ENCODE peak calls at places on chromosomes 6 and 20, in ten cellular contexts. One of them, this sample, is unnamed.

GRCh38 chr6:77425676-77426075 is 37.6 kb downstream of the HTR1B start:
- DNase-seq in HepG2: no peak
- DNase-seq in astrocyte: peak; percentile 1
- DNase-seq in A673: no peak
- DNase-seq in neural progenitor cell: no peak
- DNase-seq in PC-9: no peak
- DNase-seq in fibroblast of lung: peak; percentile 50
- DNase-seq in endothelial cell of umbilical vein: no peak
- DNase-seq in HCT116: no peak
- DNase-seq in MM.1S: no peak
- DNase-seq in this sample: no peak

GRCh38 chr6:37313698-37314097 is 40.1 kb upstream of the RNF8 start:
- DNase-seq in HepG2: no peak
- DNase-seq in astrocyte: no peak
- DNase-seq in A673: no peak
- DNase-seq in neural progenitor cell: no peak
- DNase-seq in PC-9: no peak
- DNase-seq in fibroblast of lung: no peak
- DNase-seq in endothelial cell of umbilical vein: no peak
- DNase-seq in HCT116: no peak
- DNase-seq in MM.1S: no peak
- DNase-seq in this sample: no peak

GRCh38 chr20:20161611-20162010 is 109.3 kb downstream of the CFAP61 start:
- DNase-seq in HepG2: no peak
- DNase-seq in astrocyte: no peak
- DNase-seq in A673: no peak
- DNase-seq in neural progenitor cell: no peak
- DNase-seq in PC-9: no peak
- DNase-seq in fibroblast of lung: no peak
- DNase-seq in endothelial cell of umbilical vein: no peak
- DNase-seq in HCT116: no peak
- DNase-seq in MM.1S: no peak
- DNase-seq in this sample: no peak

GRCh38 chr6:24238700-24239099 is 112.7 kb downstream of the NRSN1 start:
- DNase-seq in HepG2: no peak
- DNase-seq in astrocyte: no peak
- DNase-seq in A673: no peak
- DNase-seq in neural progenitor cell: no peak
- DNase-seq in PC-9: no peak
- DNase-seq in fibroblast of lung: no peak
- DNase-seq in endothelial cell of umbilical vein: no peak
- DNase-seq in HCT116: no peak
- DNase-seq in MM.1S: no peak
- DNase-seq in this sample: no peak

GRCh38 chr6:136539967-136540366 is 10.3 kb downstream of the MAP7 start:
- DNase-seq in HepG2: no peak
- DNase-seq in astrocyte: no peak
- DNase-seq in A673: no peak
- DNase-seq in neural progenitor cell: peak; percentile 46
- DNase-seq in PC-9: no peak
- DNase-seq in fibroblast of lung: no peak
- DNase-seq in endothelial cell of umbilical vein: no peak
- DNase-seq in HCT116: no peak
- DNase-seq in MM.1S: no peak
- DNase-seq in this sample: no peak

GRCh38 chr6:89212472-89212871 is 4.7 kb downstream of the GABRR1 start:
- DNase-seq in HepG2: no peak
- DNase-seq in astrocyte: no peak
- DNase-seq in A673: no peak
- DNase-seq in neural progenitor cell: no peak
- DNase-seq in PC-9: no peak
- DNase-seq in fibroblast of lung: no peak
- DNase-seq in endothelial cell of umbilical vein: no peak
- DNase-seq in HCT116: no peak
- DNase-seq in MM.1S: no peak
- DNase-seq in this sample: no peak

GRCh38 chr20:25251019-25251418 is 3.1 kb downstream of the PYGB start:
- DNase-seq in HepG2: no peak
- DNase-seq in astrocyte: no peak
- DNase-seq in A673: no peak
- DNase-seq in neural progenitor cell: no peak
- DNase-seq in PC-9: no peak
- DNase-seq in fibroblast of lung: no peak
- DNase-seq in endothelial cell of umbilical vein: no peak
- DNase-seq in HCT116: no peak
- DNase-seq in MM.1S: no peak
- DNase-seq in this sample: no peak

GRCh38 chr6:158958504-158959386 is 41.3 kb downstream of the RSPH3 start:
- DNase-seq in HepG2: peak; percentile 45
- DNase-seq in astrocyte: no peak
- DNase-seq in A673: no peak
- DNase-seq in neural progenitor cell: no peak
- DNase-seq in PC-9: no peak
- DNase-seq in fibroblast of lung: no peak
- DNase-seq in endothelial cell of umbilical vein: no peak
- DNase-seq in HCT116: no peak
- DNase-seq in MM.1S: no peak
- DNase-seq in this sample: no peak

GRCh38 chr20:4029505-4030467 is 14.4 kb upstream of the RNF24 start:
- DNase-seq in HepG2: no peak
- DNase-seq in astrocyte: no peak
- DNase-seq in A673: no peak
- DNase-seq in neural progenitor cell: no peak
- DNase-seq in PC-9: no peak
- DNase-seq in fibroblast of lung: no peak
- DNase-seq in endothelial cell of umbilical vein: no peak
- DNase-seq in HCT116: no peak
- DNase-seq in MM.1S: no peak
- DNase-seq in this sample: no peak

GRCh38 chr20:63007722-63008488 is 1.1 kb upstream of the BHLHE23 start:
- DNase-seq in HepG2: no peak
- DNase-seq in astrocyte: no peak
- DNase-seq in A673: no peak
- DNase-seq in neural progenitor cell: peak; percentile 62
- DNase-seq in PC-9: no peak
- DNase-seq in fibroblast of lung: no peak
- DNase-seq in endothelial cell of umbilical vein: no peak
- DNase-seq in HCT116: no peak
- DNase-seq in MM.1S: no peak
- DNase-seq in this sample: no peak
- TF ChIP-seq EZH2 in HepG2: peak; percentile 94
- TF ChIP-seq EZH2 in astrocyte: peak; percentile 31
- TF ChIP-seq EZH2 in A673: no peak
- TF ChIP-seq EZH2 in neural progenitor cell: peak; percentile 87
- TF ChIP-seq EZH2 in PC-9: no peak
- TF ChIP-seq EZH2 in fibroblast of lung: peak; percentile 97
- TF ChIP-seq EZH2 in endothelial cell of umbilical vein: peak; percentile 67
- TF ChIP-seq EZH2 in HCT116: no peak
- TF ChIP-seq EZH2 in MM.1S: peak; percentile 56
- TF ChIP-seq EZH2 in this sample: no peak

GRCh38 chr20:6769953-6770831 is 2.7 kb downstream of the BMP2 start:
- DNase-seq in HepG2: no peak
- DNase-seq in astrocyte: peak; percentile 23
- DNase-seq in A673: no peak
- DNase-seq in neural progenitor cell: peak; percentile 64
- DNase-seq in PC-9: no peak
- DNase-seq in fibroblast of lung: peak; percentile 43
- DNase-seq in endothelial cell of umbilical vein: peak; percentile 40
- DNase-seq in HCT116: no peak
- DNase-seq in MM.1S: no peak
- DNase-seq in this sample: no peak

GRCh38 chr20:6767166-6767535 is 335 bp upstream of the BMP2 start:
- DNase-seq in HepG2: no peak
- DNase-seq in astrocyte: no peak
- DNase-seq in A673: no peak
- DNase-seq in neural progenitor cell: no peak
- DNase-seq in PC-9: no peak
- DNase-seq in fibroblast of lung: no peak
- DNase-seq in endothelial cell of umbilical vein: no peak
- DNase-seq in HCT116: no peak
- DNase-seq in MM.1S: no peak
- DNase-seq in this sample: no peak

GRCh38 chr20:6767536-6768227 is at the start of gene BMP2:
- DNase-seq in HepG2: no peak
- DNase-seq in astrocyte: peak; percentile 65
- DNase-seq in A673: peak; percentile 49
- DNase-seq in neural progenitor cell: peak; percentile 87
- DNase-seq in PC-9: no peak
- DNase-seq in fibroblast of lung: peak; percentile 63
- DNase-seq in endothelial cell of umbilical vein: peak; percentile 74
- DNase-seq in HCT116: no peak
- DNase-seq in MM.1S: peak; percentile 70
- DNase-seq in this sample: no peak

GRCh38 chr20:6766433-6766832 is 1.1 kb upstream of the BMP2 start:
- DNase-seq in HepG2: no peak
- DNase-seq in astrocyte: no peak
- DNase-seq in A673: no peak
- DNase-seq in neural progenitor cell: peak; percentile 18
- DNase-seq in PC-9: no peak
- DNase-seq in fibroblast of lung: no peak
- DNase-seq in endothelial cell of umbilical vein: no peak
- DNase-seq in HCT116: no peak
- DNase-seq in MM.1S: no peak
- DNase-seq in this sample: no peak

DNA sequence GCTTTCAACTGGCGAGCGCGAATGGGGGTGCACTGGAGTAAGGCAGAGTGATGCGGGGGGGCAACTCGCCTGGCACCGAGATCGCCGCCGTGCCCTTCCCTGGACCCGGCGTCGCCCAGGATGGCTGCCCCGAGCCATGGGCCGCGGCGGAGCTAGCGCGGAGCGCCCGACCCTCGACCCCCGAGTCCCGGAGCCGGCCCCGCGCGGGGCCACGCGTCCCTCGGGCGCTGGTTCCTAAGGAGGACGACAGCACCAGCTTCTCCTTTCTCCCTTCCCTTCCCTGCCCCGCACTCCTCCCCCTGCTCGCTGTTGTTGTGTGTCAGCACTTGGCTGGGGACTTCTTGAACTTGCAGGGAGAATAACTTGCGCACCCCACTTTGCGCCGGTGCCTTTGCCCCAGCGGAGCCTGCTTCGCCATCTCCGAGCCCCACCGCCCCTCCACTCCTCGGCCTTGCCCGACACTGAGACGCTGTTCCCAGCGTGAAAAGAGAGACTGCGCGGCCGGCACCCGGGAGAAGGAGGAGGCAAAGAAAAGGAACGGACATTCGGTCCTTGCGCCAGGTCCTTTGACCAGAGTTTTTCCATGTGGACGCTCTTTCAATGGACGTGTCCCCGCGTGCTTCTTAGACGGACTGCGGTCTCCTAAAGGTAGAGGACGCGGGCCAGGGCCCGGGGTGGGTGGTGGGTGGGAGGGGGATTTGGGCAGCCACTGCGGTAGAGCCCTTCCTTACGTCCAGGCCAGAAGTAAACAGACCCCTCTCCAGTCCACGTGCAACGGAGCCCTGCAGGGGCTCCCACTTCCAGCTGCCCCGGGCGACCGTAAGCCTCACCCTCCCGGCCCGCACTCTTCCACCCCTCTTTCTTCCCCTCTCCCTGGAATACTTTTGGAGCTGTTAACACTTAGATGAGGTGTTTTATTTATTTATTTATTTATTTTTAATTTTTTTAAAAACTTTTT is 1.0 kb downstream of the BMP2 start:
- DNase-seq in HepG2: no peak
- DNase-seq in astrocyte: peak; percentile 38
- DNase-seq in A673: no peak
- DNase-seq in neural progenitor cell: peak; percentile 51
- DNase-seq in PC-9: no peak
- DNase-seq in fibroblast of lung: peak; percentile 41
- DNase-seq in endothelial cell of umbilical vein: peak; percentile 49
- DNase-seq in HCT116: no peak
- DNase-seq in MM.1S: no peak
- DNase-seq in this sample: no peak
- TF ChIP-seq EZH2 in HepG2: peak; percentile 85
- TF ChIP-seq EZH2 in astrocyte: no peak
- TF ChIP-seq EZH2 in A673: peak; percentile 74
- TF ChIP-seq EZH2 in neural progenitor cell: no peak
- TF ChIP-seq EZH2 in PC-9: no peak
- TF ChIP-seq EZH2 in fibroblast of lung: no peak
- TF ChIP-seq EZH2 in endothelial cell of umbilical vein: no peak
- TF ChIP-seq EZH2 in HCT116: no peak
- TF ChIP-seq EZH2 in MM.1S: no peak
- TF ChIP-seq EZH2 in this sample: no peak

DNA sequence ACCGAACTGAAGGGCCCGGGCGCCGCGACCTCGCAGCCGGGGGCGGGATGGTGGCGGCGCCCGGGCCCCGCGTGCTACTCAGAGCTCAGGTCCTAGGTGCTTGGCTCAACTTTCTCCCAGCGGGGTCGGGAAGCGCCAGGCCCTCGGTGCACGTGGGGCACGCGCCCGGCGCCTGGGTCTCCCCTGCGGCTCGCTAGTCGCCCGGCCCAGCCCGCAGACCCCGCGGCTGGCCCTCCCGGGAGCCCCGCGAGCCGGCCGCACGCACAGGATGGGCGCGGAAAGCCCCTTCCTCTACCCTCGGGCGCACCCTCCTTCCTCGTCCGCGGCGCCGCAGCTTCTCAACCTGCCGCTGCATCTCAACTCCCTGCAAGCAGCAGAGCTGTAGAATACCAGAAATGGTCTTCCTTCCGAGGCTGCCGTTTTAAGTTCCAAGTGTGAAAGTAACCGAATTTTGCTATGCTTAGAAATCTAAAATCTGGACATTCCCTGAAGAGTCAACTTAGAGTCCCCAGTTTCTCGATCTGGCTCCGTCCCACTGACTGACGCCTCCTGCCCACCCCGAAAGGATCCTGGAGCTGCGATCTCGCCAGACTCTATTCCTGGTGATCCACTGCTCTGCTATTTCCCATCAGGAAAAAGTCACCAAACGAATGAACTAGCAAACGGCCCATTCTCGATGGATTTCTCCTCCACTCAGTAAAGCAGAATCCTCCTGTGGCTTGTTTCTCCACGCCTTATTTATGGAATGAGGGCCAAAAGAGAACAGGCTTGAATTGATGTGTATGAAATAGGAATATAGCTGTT is 5.6 kb downstream of the NKX2-4 start:
- DNase-seq in HepG2: no peak
- DNase-seq in astrocyte: no peak
- DNase-seq in A673: no peak
- DNase-seq in neural progenitor cell: peak; percentile 77
- DNase-seq in PC-9: no peak
- DNase-seq in fibroblast of lung: no peak
- DNase-seq in endothelial cell of umbilical vein: peak; percentile 25
- DNase-seq in HCT116: no peak
- DNase-seq in MM.1S: no peak
- DNase-seq in this sample: no peak
- TF ChIP-seq EZH2 in HepG2: no peak
- TF ChIP-seq EZH2 in astrocyte: peak; percentile 65
- TF ChIP-seq EZH2 in A673: no peak
- TF ChIP-seq EZH2 in neural progenitor cell: peak; percentile 92
- TF ChIP-seq EZH2 in PC-9: no peak
- TF ChIP-seq EZH2 in fibroblast of lung: no peak
- TF ChIP-seq EZH2 in endothelial cell of umbilical vein: peak; percentile 91
- TF ChIP-seq EZH2 in HCT116: no peak
- TF ChIP-seq EZH2 in MM.1S: no peak
- TF ChIP-seq EZH2 in this sample: no peak

GRCh38 chr20:63471002-63471718 is 1.3 kb downstream of the KCNQ2 start:
- DNase-seq in HepG2: no peak
- DNase-seq in astrocyte: no peak
- DNase-seq in A673: no peak
- DNase-seq in neural progenitor cell: peak; percentile 55
- DNase-seq in PC-9: no peak
- DNase-seq in fibroblast of lung: no peak
- DNase-seq in endothelial cell of umbilical vein: no peak
- DNase-seq in HCT116: no peak
- DNase-seq in MM.1S: no peak
- DNase-seq in this sample: no peak
- TF ChIP-seq EZH2 in HepG2: peak; percentile 93
- TF ChIP-seq EZH2 in astrocyte: peak; percentile 31
- TF ChIP-seq EZH2 in A673: no peak
- TF ChIP-seq EZH2 in neural progenitor cell: no peak
- TF ChIP-seq EZH2 in PC-9: no peak
- TF ChIP-seq EZH2 in fibroblast of lung: peak; percentile 25
- TF ChIP-seq EZH2 in endothelial cell of umbilical vein: no peak
- TF ChIP-seq EZH2 in HCT116: no peak
- TF ChIP-seq EZH2 in MM.1S: no peak
- TF ChIP-seq EZH2 in this sample: peak; percentile 94

This sample was measured in SK-N-MC.